ENCODE peak calls at places on chromosome 13, in five cellular contexts. P is Panc1, C is mesothelial cell of epicardium, W is H9, S is glutamatergic neuron. R is an unnamed sample.

GRCh38 chr13:99446242-99446641 is 55.0 kb upstream of the TM9SF2 start:
- DNase-seq in P (no peak), C (no peak), W (peak), S (no peak), R (no peak)

GRCh38 chr13:72970956-72971355 is 87.8 kb upstream of the KLF5 start:
- DNase-seq in P (no peak), C (no peak), W (no peak), S (no peak), R (no peak)

GRCh38 chr13:26465954-26466353 is 91.5 kb upstream of the WASF3 start:
- DNase-seq in P (no peak), C (no peak), W (no peak), S (no peak), R (no peak)

GRCh38 chr13:31476753-31477152 is 262.6 kb upstream of the RXFP2 start:
- DNase-seq in P (no peak), C (no peak), W (no peak), S (no peak), R (no peak)

GRCh38 chr13:39935155-39935554 is 279.7 kb downstream of the COG6 start:
- DNase-seq in P (no peak), C (no peak), W (no peak), S (no peak), R (no peak)

GRCh38 chr13:38980628-38981078 is 10.0 kb downstream of the STOML3 start:
- DNase-seq in P (no peak), C (no peak), W (no peak), S (no peak), R (no peak)

GRCh38 chr13:110397445-110397844 is 90.4 kb downstream of the COL4A2 start:
- DNase-seq in P (no peak), C (no peak), W (no peak), S (no peak), R (no peak)

GRCh38 chr13:23550164-23550563 is 20.0 kb upstream of the TNFRSF19 start:
- DNase-seq in P (no peak), C (no peak), W (no peak), S (no peak), R (no peak)

GRCh38 chr13:98997738-98998641 is 20.1 kb upstream of the DOCK9 start:
- DNase-seq in P (no peak), C (no peak), W (no peak), S (no peak), R (no peak)

GRCh38 chr13:23667750-23668149 is 97.5 kb downstream of the TNFRSF19 start:
- DNase-seq in P (no peak), C (no peak), W (peak), S (no peak), R (no peak)

GRCh38 chr13:62300021-62300420 is 884.4 kb upstream of the PCDH20 start:
- DNase-seq in P (no peak), C (no peak), W (no peak), S (no peak), R (no peak)

GRCh38 chr13:22461854-22462565 is 718.8 kb upstream of the SGCG start:
- DNase-seq in P (no peak), C (no peak), W (no peak), S (no peak), R (no peak)

GRCh38 chr13:40275636-40276035 is 390.8 kb downstream of the FOXO1 start:
- DNase-seq in P (no peak), C (no peak), W (no peak), S (no peak), R (no peak)

GRCh38 chr13:100533588-100534041 is 55.0 kb downstream of the GGACT start:
- DNase-seq in P (no peak), C (no peak), W (no peak), S (no peak), R (no peak)

GRCh38 chr13:38398810-38399493 is 49.3 kb downstream of the UFM1 start:
- DNase-seq in P (no peak), C (no peak), W (no peak), S (no peak), R (peak)

GRCh38 chr13:36673838-36674326 is at the start of gene SERTM1:
- DNase-seq in P (no peak), C (peak), W (peak), S (peak), R (no peak)

GRCh38 chr13:28100149-28101121 is at the start of gene FLT3:
- DNase-seq in P (no peak), C (peak), W (peak), S (peak), R (no peak)

GRCh38 chr13:98026457-98026857 is 73.0 kb downstream of the IPO5 start:
- DNase-seq in P (no peak), C (no peak), W (no peak), S (no peak), R (no peak)

GRCh38 chr13:25727250-25727649 is 324.6 kb downstream of the SHISA2 start:
- DNase-seq in P (no peak), C (no peak), W (no peak), S (no peak), R (no peak)

GRCh38 chr13:25378528-25378927 is 6.8 kb downstream of the ATP8A2 start:
- DNase-seq in P (no peak), C (no peak), W (no peak), S (peak), R (no peak)

GRCh38 chr13:33072282-33072681 is 56.1 kb downstream of the KL start:
- DNase-seq in P (no peak), C (no peak), W (no peak), S (no peak), R (no peak)

GRCh38 chr13:75635101-75635620 is 969 bp upstream of the LMO7 start:
- DNase-seq in P (no peak), C (peak), W (peak), S (no peak), R (no peak)

GRCh38 chr13:85367887-85368286 is 431.3 kb downstream of the SLITRK6 start:
- DNase-seq in P (no peak), C (no peak), W (no peak), S (no peak), R (no peak)

GRCh38 chr13:97058417-97058816 is 64.1 kb upstream of the OXGR1 start:
- DNase-seq in P (no peak), C (no peak), W (no peak), S (no peak), R (no peak)

GRCh38 chr13:90867336-90867683 is 480.2 kb upstream of the MIR17HG start:
- DNase-seq in P (peak), C (peak), W (peak), S (peak), R (peak)

GRCh38 chr13:62721893-62722292 is 1306.2 kb upstream of the PCDH20 start:
- DNase-seq in P (no peak), C (no peak), W (no peak), S (no peak), R (no peak)

GRCh38 chr13:51726446-51727185 is 77.3 kb downstream of the DHRS12 start:
- DNase-seq in P (no peak), C (no peak), W (no peak), S (no peak), R (no peak)

GRCh38 chr13:28044608-28045007 is 55.8 kb downstream of the FLT3 start:
- DNase-seq in P (no peak), C (no peak), W (no peak), S (no peak), R (no peak)

GRCh38 chr13:75566658-75567057 is 17.1 kb downstream of the UCHL3 start:
- DNase-seq in P (no peak), C (no peak), W (no peak), S (no peak), R (no peak)

DNA sequence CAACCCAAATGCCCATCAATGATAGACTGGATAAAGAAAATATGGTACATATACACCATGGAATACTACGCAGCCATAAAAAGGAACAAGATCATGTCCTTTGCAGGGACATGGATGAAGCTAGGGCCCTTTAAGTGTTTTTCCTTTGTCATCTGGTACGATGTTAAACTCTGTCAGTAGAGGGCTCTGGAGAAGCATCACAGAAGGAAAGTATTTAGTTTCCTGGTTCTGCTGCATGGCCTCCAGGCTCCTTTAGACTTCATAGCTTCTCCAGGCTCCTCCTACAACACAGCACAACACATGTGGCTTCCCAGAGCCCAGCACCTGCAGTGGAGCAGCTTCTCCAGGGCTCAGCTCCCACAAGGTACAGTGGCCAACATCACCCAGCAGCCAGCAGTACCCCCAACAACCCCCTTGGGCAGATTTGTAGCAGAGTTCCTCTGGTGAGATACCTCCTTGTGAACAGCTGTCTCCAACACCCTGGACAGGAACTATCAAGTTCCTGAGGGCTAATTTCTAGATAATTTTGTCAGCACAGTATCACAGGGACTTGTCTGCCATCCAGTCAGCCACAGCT is 63.4 kb downstream of the KCTD12 start:
- DNase-seq in P (no peak), C (no peak), W (no peak), S (no peak), R (no peak)
- TF ChIP-seq CTCF in P (no peak), C (no peak), W (peak), S (no peak), R (peak)

GRCh38 chr13:102729560-102730275 is 34.9 kb upstream of the METTL21C start:
- DNase-seq in P (no peak), C (no peak), W (no peak), S (no peak), R (no peak)
- TF ChIP-seq CTCF in P (no peak), C (no peak), W (no peak), S (no peak), R (no peak)

GRCh38 chr13:21061077-21061945 is at the start of gene LATS2:
- DNase-seq in P (peak), C (peak), W (peak), S (peak), R (peak)
- TF ChIP-seq CTCF in P (peak), C (no peak), W (no peak), S (no peak), R (peak)

DNA sequence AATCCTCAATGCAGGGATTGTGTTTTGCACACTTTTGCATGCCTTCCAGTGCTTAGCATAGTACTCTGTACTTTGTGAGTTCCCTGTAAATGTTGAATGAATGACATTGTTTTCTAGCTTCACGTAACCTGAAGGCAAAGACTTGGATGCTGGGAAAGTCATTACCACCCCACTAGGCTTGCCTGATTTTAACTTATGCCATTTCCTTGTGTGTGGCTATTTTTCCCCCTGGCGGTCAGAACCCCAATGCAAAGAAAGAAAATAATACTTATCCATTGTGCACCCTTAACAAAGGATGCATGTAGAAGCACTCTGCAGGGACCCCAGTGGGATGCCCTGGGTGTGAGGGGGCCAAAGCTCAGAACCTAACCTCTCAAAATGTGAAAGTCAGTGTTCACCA is 1.2 kb upstream of the ENOX1 start:
- DNase-seq in P (no peak), C (no peak), W (no peak), S (peak), R (no peak)
- TF ChIP-seq CTCF in P (peak), C (no peak), W (peak), S (peak), R (no peak)

GRCh38 chr13:109160357-109160756 is 530.9 kb downstream of the MYO16 start:
- DNase-seq in P (no peak), C (no peak), W (no peak), S (no peak), R (no peak)
- TF ChIP-seq CTCF in P (no peak), C (no peak), W (no peak), S (no peak), R (no peak)

GRCh38 chr13:86725105-86725504 is 925.9 kb upstream of the SLITRK6 start:
- DNase-seq in P (no peak), C (no peak), W (peak), S (peak), R (no peak)
- TF ChIP-seq CTCF in P (no peak), C (no peak), W (peak), S (peak), R (no peak)

GRCh38 chr13:49554387-49554786 is 31.0 kb downstream of the RCBTB1 start:
- DNase-seq in P (no peak), C (no peak), W (no peak), S (no peak), R (no peak)
- TF ChIP-seq CTCF in P (no peak), C (no peak), W (no peak), S (no peak), R (no peak)

GRCh38 chr13:74162782-74163181 is 28.6 kb upstream of the KLF12 start:
- DNase-seq in P (no peak), C (no peak), W (no peak), S (no peak), R (no peak)
- TF ChIP-seq CTCF in P (no peak), C (no peak), W (no peak), S (no peak), R (no peak)

R was measured in AG09319.